ENCODE peak calls at places on chromosomes 7 and 10, in four cellular contexts. A, Q, R and U are unnamed samples.

GRCh38 chr7:55363386-55364170 is 1.6 kb upstream of the LANCL2 start:
- DNase-seq in A (no peak), Q (no peak), R (no peak), U (no peak)

GRCh38 chr10:4136121-4136520 is 351.1 kb upstream of the KLF6 start:
- DNase-seq in A (no peak), Q (no peak), R (no peak), U (peak)

GRCh38 chr10:131117011-131117410 is 194.5 kb downstream of the TCERG1L start:
- DNase-seq in A (no peak), Q (no peak), R (no peak), U (no peak)

GRCh38 chr10:97800474-97800873 is 28.7 kb upstream of the SFRP5 start:
- DNase-seq in A (no peak), Q (no peak), R (no peak), U (no peak)

GRCh38 chr10:61564444-61564843 is 98.3 kb upstream of the CABCOCO1 start:
- DNase-seq in A (no peak), Q (no peak), R (no peak), U (no peak)

GRCh38 chr7:99928994-99929729 is at the start of gene GJC3:
- DNase-seq in A (peak), Q (peak), R (peak), U (peak)

GRCh38 chr7:39741942-39742623 is 118.7 kb downstream of the RALA start:
- DNase-seq in A (peak), Q (no peak), R (peak), U (peak)

GRCh38 chr7:129556607-129557120 is 54.3 kb downstream of the SMKR1 start:
- DNase-seq in A (no peak), Q (no peak), R (no peak), U (no peak)

GRCh38 chr10:70599319-70599718 is 3.2 kb downstream of the PRF1 start:
- DNase-seq in A (no peak), Q (no peak), R (no peak), U (no peak)

GRCh38 chr7:26398436-26399308 is 107.0 kb downstream of the SNX10 start:
- DNase-seq in A (peak), Q (peak), R (peak), U (peak)

GRCh38 chr7:44383566-44383965 is 58.2 kb upstream of the CAMK2B start:
- DNase-seq in A (peak), Q (peak), R (no peak), U (peak)

GRCh38 chr10:124063736-124064135 is 29.7 kb downstream of the CHST15 start:
- DNase-seq in A (no peak), Q (no peak), R (peak), U (peak)

GRCh38 chr10:124213471-124213870 is 120.1 kb upstream of the CHST15 start:
- DNase-seq in A (no peak), Q (no peak), R (no peak), U (no peak)

GRCh38 chr7:144787127-144787526 is 48.7 kb downstream of the TPK1 start:
- DNase-seq in A (no peak), Q (no peak), R (no peak), U (no peak)

GRCh38 chr7:27689045-27689877 is 26.6 kb upstream of the HIBADH start:
- DNase-seq in A (peak), Q (no peak), R (no peak), U (peak)

GRCh38 chr10:112236486-112236885 is 46.7 kb upstream of the TECTB start:
- DNase-seq in A (no peak), Q (no peak), R (no peak), U (no peak)

GRCh38 chr10:14483417-14483816 is 152.7 kb upstream of the FRMD4A start:
- DNase-seq in A (no peak), Q (no peak), R (no peak), U (no peak)

GRCh38 chr10:22573820-22574569 is 140.4 kb downstream of the PIP4K2A start:
- DNase-seq in A (no peak), Q (peak), R (peak), U (peak)

GRCh38 chr10:43322321-43322720 is 49.1 kb upstream of the FXYD4 start:
- DNase-seq in A (peak), Q (no peak), R (no peak), U (no peak)

GRCh38 chr7:67462781-67463191 is 466.2 kb downstream of the TYW1 start:
- DNase-seq in A (peak), Q (peak), R (no peak), U (peak)

GRCh38 chr7:106111671-106112117 is 418 bp downstream of the SYPL1 start:
- DNase-seq in A (no peak), Q (peak), R (peak), U (peak)

GRCh38 chr10:58757352-58758071 is 244.8 kb downstream of the BICC1 start:
- DNase-seq in A (no peak), Q (no peak), R (no peak), U (no peak)

GRCh38 chr7:129805086-129805719 is 147.6 kb downstream of the UBE2H start:
- DNase-seq in A (no peak), Q (peak), R (no peak), U (no peak)

GRCh38 chr10:22148956-22149355 is 68.9 kb downstream of the EBLN1 start:
- DNase-seq in A (no peak), Q (no peak), R (no peak), U (no peak)

GRCh38 chr10:88122145-88122544 is 258.7 kb downstream of the PTEN start:
- DNase-seq in A (no peak), Q (no peak), R (no peak), U (no peak)

GRCh38 chr10:112394475-112394875 is 20.6 kb downstream of the ACSL5 start:
- DNase-seq in A (peak), Q (no peak), R (no peak), U (no peak)

GRCh38 chr7:87833130-87833529 is 43.0 kb downstream of the SLC25A40 start:
- DNase-seq in A (no peak), Q (no peak), R (no peak), U (no peak)

GRCh38 chr7:47482013-47482761 is 99.7 kb downstream of the TNS3 start:
- DNase-seq in A (no peak), Q (peak), R (no peak), U (peak)

GRCh38 chr10:131519723-131520122 is 208.2 kb upstream of the TCERG1L start:
- DNase-seq in A (no peak), Q (no peak), R (no peak), U (no peak)

GRCh38 chr10:118106426-118106825 is 59.7 kb upstream of the RAB11FIP2 start:
- DNase-seq in A (peak), Q (peak), R (no peak), U (peak)

GRCh38 chr7:83326223-83326622 is 163.5 kb upstream of the PCLO start:
- DNase-seq in A (no peak), Q (no peak), R (no peak), U (no peak)

GRCh38 chr7:83324596-83324995 is 161.9 kb upstream of the PCLO start:
- DNase-seq in A (no peak), Q (no peak), R (no peak), U (no peak)

GRCh38 chr7:83321011-83321410 is 158.3 kb upstream of the PCLO start:
- DNase-seq in A (no peak), Q (no peak), R (no peak), U (no peak)

GRCh38 chr7:83325083-83325482 is 162.4 kb upstream of the PCLO start:
- DNase-seq in A (no peak), Q (no peak), R (no peak), U (no peak)
- TF ChIP-seq CTCF in A (no peak), Q (no peak), R (no peak), U (no peak)

GRCh38 chr10:103449208-103450144 is 2.7 kb downstream of the CALHM2 start:
- DNase-seq in A (no peak), Q (no peak), R (no peak), U (no peak)
- H3K4me3 ChIP-seq in A (no peak), Q (no peak), R (no peak), U (peak)

GRCh38 chr10:84820596-84820995 is 492.2 kb downstream of the CCSER2 start:
- DNase-seq in A (no peak), Q (no peak), R (no peak), U (no peak)

GRCh38 chr10:84824525-84824924 is 496.1 kb downstream of the CCSER2 start:
- DNase-seq in A (no peak), Q (no peak), R (no peak), U (no peak)

GRCh38 chr10:84822926-84823325 is 494.5 kb downstream of the CCSER2 start:
- DNase-seq in A (no peak), Q (no peak), R (no peak), U (no peak)

GRCh38 chr10:84818956-84819355 is 490.6 kb downstream of the CCSER2 start:
- DNase-seq in A (no peak), Q (no peak), R (no peak), U (no peak)

GRCh38 chr10:84820121-84820520 is 491.7 kb downstream of the CCSER2 start:
- DNase-seq in A (no peak), Q (no peak), R (no peak), U (no peak)
- TF ChIP-seq CTCF in A (no peak), Q (no peak), R (no peak), U (no peak)

DNA sequence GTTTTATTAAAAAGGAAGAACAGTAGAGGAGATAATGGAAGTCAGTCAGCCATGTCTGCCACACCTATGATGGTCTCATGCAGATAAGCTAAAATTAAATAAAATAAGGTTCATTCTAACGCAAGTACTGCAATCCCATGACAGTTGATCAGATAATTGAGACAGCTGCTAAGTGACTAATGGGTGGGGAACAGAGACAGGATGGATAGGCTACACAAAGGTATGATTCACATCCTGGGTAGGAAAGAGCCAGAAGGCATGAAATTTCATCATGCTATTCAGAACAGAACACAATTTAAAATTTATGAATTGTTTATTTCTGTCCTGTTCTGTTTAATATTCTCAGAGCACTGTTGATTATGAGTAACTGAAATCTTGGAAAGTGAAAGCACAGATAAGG is 381.7 kb upstream of the SORCS1 start:
- DNase-seq in A (no peak), Q (no peak), R (no peak), U (peak)
- H3K4me3 ChIP-seq in A (no peak), Q (no peak), R (no peak), U (no peak)

GRCh38 chr10:28396317-28396716 is 93.5 kb upstream of the MPP7 start:
- DNase-seq in A (no peak), Q (no peak), R (no peak), U (peak)

GRCh38 chr10:28397229-28397628 is 94.4 kb upstream of the MPP7 start:
- DNase-seq in A (no peak), Q (no peak), R (no peak), U (no peak)

GRCh38 chr10:28391283-28391682 is 88.4 kb upstream of the MPP7 start:
- DNase-seq in A (no peak), Q (no peak), R (no peak), U (no peak)

GRCh38 chr10:28393956-28394568 is 91.2 kb upstream of the MPP7 start:
- DNase-seq in A (peak), Q (peak), R (peak), U (peak)
- TF ChIP-seq CTCF in A (peak), Q (peak), R (peak), U (peak)

GRCh38 chr10:102400061-102400460 is 4.6 kb downstream of the NFKB2 start:
- DNase-seq in A (no peak), Q (no peak), R (no peak), U (no peak)
- H3K4me3 ChIP-seq in A (no peak), Q (no peak), R (no peak), U (no peak)